ENCODE peak calls at places on chromosomes 16 and 17, in seven cellular contexts. Q, R, Y, M, P, G and A are unnamed samples. For H3K4me1, the result is how much of the 10 kb centered on the place peaks cover.

GRCh38 chr17:9402590-9403199 is 172.9 kb downstream of the STX8 start:
- DNase-seq in R (peak), P (no peak), M (peak), Y (no peak), Q (no peak), G (peak), A (no peak)

GRCh38 chr16:27174798-27175197 is 28.5 kb upstream of the KDM8 start:
- DNase-seq in M (peak), P (no peak), Y (no peak), Q (no peak), G (no peak), R (no peak), A (no peak)

GRCh38 chr17:27576429-27577123 is 54.4 kb upstream of the LGALS9 start:
- DNase-seq in R (peak), Y (no peak), G (no peak), Q (no peak), M (no peak), P (no peak), A (no peak)

GRCh38 chr17:29162909-29163341 is 17.3 kb downstream of the MYO18A start:
- DNase-seq in G (no peak), P (no peak), Q (no peak), Y (no peak), R (no peak), M (no peak), A (no peak)

GRCh38 chr17:45160505-45161287 is 979 bp upstream of the HEXIM2 start:
- DNase-seq in Y (peak), R (peak), M (peak), G (peak), P (no peak), Q (peak), A (peak)

GRCh38 chr17:3892095-3892998 is 506 bp downstream of the CAMKK1 start:
- DNase-seq in P (no peak), Y (peak), G (peak), M (peak), Q (peak), R (peak), A (peak)

GRCh38 chr16:62289230-62289629 is 253.0 kb upstream of the CDH8 start:
- DNase-seq in M (no peak), Y (no peak), P (no peak), R (no peak), G (no peak), Q (no peak), A (no peak)

GRCh38 chr17:55273579-55274370 is 9.0 kb downstream of the HLF start:
- DNase-seq in R (peak), P (no peak), Y (peak), M (no peak), G (peak), Q (peak), A (peak)

GRCh38 chr17:72974605-72975232 is 117.8 kb downstream of the SLC39A11 start:
- DNase-seq in M (no peak), Y (no peak), Q (no peak), R (no peak), G (peak), P (no peak), A (no peak)

GRCh38 chr16:53159781-53160436 is 105.1 kb downstream of the CHD9 start:
- DNase-seq in R (no peak), P (peak), Y (no peak), Q (no peak), M (peak), G (no peak), A (no peak)

GRCh38 chr17:76659928-76660614 is 16.5 kb upstream of the ST6GALNAC1 start:
- DNase-seq in P (no peak), Y (no peak), R (no peak), M (no peak), G (peak), Q (no peak), A (no peak)

GRCh38 chr16:85265161-85265784 is 153.0 kb upstream of the CIBAR2 start:
- DNase-seq in P (no peak), Y (no peak), G (no peak), M (no peak), Q (no peak), R (no peak), A (no peak)

GRCh38 chr16:12323007-12323699 is 346.6 kb downstream of the SNX29 start:
- DNase-seq in P (peak), G (no peak), R (no peak), M (no peak), Q (no peak), Y (no peak), A (no peak)

GRCh38 chr17:59815965-59816364 is 76.8 kb downstream of the TUBD1 start:
- DNase-seq in M (no peak), Q (no peak), R (no peak), Y (no peak), G (no peak), P (no peak), A (no peak)

GRCh38 chr16:12120331-12120981 is 143.9 kb downstream of the SNX29 start:
- DNase-seq in P (no peak), M (no peak), Y (no peak), R (no peak), Q (no peak), G (peak), A (no peak)

GRCh38 chr17:2954898-2955445 is 108.4 kb downstream of the OR1D5 start:
- DNase-seq in P (no peak), R (no peak), M (peak), Q (peak), Y (no peak), G (no peak), A (no peak)

GRCh38 chr16:57899771-57900661 is 70.9 kb downstream of the CNGB1 start:
- DNase-seq in Q (peak), P (no peak), R (peak), G (peak), Y (peak), M (peak), A (peak)

GRCh38 chr16:1789643-1790045 is 3.9 kb downstream of the IGFALS start:
- DNase-seq in Q (no peak), P (no peak), G (no peak), Y (peak), R (no peak), M (no peak), A (no peak)

GRCh38 chr17:36703860-36704266 is 102.5 kb downstream of the MRM1 start:
- DNase-seq in P (no peak), M (peak), Y (peak), R (peak), Q (no peak), G (peak), A (no peak)

GRCh38 chr16:47503936-47504335 is 42.8 kb downstream of the PHKB start:
- DNase-seq in G (no peak), Q (no peak), R (no peak), Y (no peak), P (no peak), M (no peak), A (no peak)

GRCh38 chr16:78434401-78434800 is 334.9 kb downstream of the WWOX start:
- DNase-seq in M (no peak), G (no peak), Y (no peak), Q (no peak), P (no peak), R (no peak), A (no peak)

GRCh38 chr17:37500378-37500777 is 10.7 kb downstream of the DUSP14 start:
- DNase-seq in M (no peak), G (no peak), Q (no peak), P (no peak), Y (no peak), R (no peak), A (no peak)

GRCh38 chr17:17559164-17559563 is 32.3 kb downstream of the PEMT start:
- DNase-seq in G (no peak), Q (no peak), P (no peak), M (no peak), R (no peak), Y (no peak), A (no peak)

GRCh38 chr16:26672206-26672605 is 394.5 kb upstream of the C16orf82 start:
- DNase-seq in M (no peak), G (no peak), Q (no peak), R (no peak), Y (no peak), P (no peak), A (no peak)

DNA sequence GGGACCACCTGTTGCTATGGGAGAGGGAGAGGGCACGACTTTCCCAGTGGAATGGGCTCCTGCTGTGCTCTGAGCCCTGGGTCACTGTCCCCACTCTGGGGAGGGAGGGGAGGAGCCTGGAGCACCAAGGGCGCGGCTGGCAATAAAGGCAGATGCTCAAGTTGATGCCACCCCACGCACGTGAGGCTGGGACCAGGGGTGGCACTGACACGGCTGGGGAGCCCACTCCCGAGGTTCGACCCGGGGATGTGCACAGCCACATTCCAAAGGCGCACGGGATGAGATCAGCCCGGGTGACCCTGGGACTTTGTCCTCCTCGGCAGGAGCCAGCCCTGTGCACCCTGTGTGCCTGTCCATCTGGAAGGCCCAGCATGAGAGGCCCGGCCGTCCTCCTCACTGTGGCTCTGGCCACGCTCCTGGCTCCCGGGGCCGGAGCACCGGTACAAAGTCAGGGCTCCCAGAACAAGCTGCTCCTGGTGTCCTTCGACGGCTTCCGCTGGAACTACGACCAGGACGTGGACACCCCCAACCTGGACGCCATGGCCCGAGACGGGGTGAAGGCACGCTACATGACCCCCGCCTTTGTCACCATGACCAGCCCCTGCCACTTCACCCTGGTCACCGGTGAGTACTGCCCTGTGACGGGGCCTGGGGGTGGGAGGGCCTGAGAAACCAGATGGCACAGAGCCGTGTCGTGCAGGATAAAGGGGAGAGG is at the start of gene ENPP7:
- DNase-seq in P (no peak), M (no peak), R (no peak), Q (no peak), G (no peak), Y (no peak), A (no peak)
- TF ChIP-seq POLR2A in P (no peak), M (no peak), R (no peak), Q (no peak), G (no peak), Y (no peak), A (no peak)

DNA sequence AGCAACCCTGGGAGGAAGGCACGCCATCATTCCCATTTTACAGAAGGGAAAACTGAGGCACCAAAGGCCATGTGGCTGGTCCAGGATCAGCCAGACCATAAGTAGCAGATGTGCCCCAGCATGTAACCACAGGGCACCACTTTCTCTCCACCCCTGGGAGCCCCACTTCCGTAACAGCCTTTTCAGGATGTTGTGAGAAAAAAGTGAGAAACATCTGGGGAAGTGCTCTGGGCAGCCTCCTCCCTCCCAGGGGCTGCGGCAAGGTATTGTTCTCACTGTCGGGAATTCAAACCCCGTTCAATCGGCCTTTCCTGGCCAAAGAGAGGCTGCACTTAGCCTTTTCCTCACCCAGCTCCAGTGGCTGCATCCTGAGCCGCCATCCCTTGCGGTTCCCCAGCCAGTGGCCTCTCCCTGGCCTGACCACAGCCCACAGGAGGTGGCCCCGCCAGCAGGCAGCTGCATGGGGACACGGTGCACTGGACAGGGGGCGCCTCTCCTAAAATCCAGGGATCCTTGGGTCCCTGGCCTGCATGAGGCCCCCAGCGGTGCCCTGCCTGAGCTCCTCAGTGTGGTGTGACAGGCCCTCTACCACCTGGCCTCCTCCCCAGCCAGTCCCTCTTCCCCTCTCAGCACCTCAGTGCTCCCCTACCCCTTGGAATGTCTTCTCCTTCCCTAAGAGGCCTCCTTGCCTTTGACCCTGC is 5.7 kb upstream of the CDH5 start:
- DNase-seq in Q (no peak), R (no peak), G (no peak), Y (no peak), M (no peak), P (no peak), A (no peak)
- H3K4me1 ChIP-seq in Q (under half), R (under half), G (under half), Y (under half), M (under half), P (under half), A (under half)

GRCh38 chr16:75250809-75251279 is 580 bp downstream of the BCAR1 start:
- DNase-seq in Y (peak), P (no peak), Q (peak), R (no peak), G (peak), M (peak), A (no peak)
- TF ChIP-seq POLR2A in Y (no peak), P (no peak), Q (no peak), R (no peak), G (peak), M (no peak), A (no peak)

DNA sequence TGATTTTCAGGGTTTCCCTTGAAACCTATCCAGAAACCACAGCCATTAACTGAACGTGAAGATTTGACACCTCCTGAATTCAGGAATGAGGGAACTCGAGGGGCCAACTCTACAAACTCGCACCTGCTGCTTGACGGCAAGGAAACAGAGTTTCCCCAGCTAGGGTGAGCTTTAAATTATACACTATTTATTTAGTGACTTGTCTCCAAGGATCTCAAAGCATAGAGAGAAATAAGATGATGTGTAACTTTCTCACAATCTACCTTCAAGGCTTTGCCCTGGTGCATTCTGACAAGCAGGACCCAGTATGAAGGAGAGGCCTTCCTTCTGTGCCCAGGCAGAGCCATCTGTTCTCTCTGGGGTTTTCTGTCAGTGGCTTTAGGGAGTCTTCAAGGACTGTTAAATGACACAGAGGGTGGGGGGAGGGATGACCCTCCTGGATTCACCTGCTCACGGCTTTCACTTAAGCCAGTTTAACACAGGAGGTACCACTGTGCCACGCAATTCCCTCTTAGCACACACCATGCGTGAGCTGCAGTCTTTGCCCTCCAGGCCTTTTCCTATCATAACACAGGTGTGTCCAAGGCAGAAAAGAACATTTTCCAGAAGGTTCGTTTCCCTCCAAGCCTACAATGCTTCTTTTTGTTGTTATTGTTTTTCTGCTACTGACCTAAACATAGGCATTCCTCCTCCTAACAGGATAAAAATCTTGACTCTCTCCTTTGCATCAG is 1.3 kb downstream of the ZFHX3 start:
- DNase-seq in P (no peak), Q (no peak), R (no peak), Y (no peak), M (no peak), G (no peak), A (no peak)
- H3K4me1 ChIP-seq in P (under half), Q (under half), R (under half), Y (under half), M (half or more), G (under half), A (under half)

GRCh38 chr17:64171041-64171440 is 41.1 kb upstream of the ERN1 start:
- DNase-seq in P (no peak), Y (no peak), M (no peak), R (no peak), G (no peak), Q (no peak), A (no peak)
- TF ChIP-seq POLR2A in P (no peak), Y (no peak), M (no peak), R (no peak), G (no peak), Q (no peak), A (no peak)

DNA sequence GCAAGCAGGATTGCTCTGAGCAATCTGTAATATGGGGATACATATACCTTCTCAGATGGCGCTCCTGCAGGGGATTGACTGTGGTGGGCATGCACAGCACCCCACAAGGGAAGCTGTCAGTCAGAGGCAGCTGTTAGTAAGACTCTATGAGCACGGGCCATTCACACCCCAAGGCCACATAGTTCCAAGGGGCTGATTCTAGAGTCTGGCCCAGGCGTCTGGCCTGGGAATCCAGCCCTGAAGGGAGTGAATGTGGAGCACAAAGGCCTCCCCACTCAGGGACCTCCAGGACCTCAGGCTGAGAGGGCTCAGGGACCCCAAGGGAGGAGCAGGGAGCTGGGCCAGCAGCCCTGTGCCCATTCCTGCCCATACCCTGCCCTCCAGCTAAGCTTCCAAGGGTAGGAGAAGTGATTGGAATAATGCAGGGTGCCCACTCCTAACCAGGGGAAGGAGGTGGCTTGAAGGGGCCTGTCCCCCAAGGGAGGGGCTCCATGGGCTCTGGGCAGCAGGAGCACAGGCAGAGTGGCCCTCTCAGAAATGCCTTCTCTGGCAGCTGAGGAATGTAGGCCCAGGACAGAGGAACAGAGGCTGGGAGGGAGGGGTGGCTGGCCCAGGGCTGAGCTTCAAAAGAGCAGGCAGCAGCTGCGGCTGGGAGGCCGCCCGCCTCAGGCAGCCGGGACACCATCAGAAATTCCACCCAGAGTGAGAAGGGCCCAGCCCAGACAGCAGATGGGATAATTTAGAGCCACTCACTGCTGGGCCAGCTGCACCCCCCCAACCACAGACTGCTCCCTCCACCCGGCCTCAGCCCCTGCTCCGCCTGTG is 48.9 kb upstream of the MRPS23 start:
- DNase-seq in Q (peak), R (peak), M (no peak), Y (peak), P (no peak), G (peak), A (peak)
- H3K4me1 ChIP-seq in Q (half or more), R (under half), M (half or more), Y (under half), P (under half), G (half or more), A (under half)

GRCh38 chr17:41518789-41519449 is at the start of gene KRT15:
- DNase-seq in M (no peak), Y (no peak), P (no peak), G (no peak), R (no peak), Q (no peak), A (peak)
- TF ChIP-seq POLR2A in M (no peak), Y (no peak), P (no peak), G (no peak), R (no peak), Q (no peak), A (peak)

GRCh38 chr17:50064253-50064991 is 8.5 kb downstream of the ITGA3 start:
- DNase-seq in R (peak), G (peak), P (no peak), M (peak), Q (no peak), Y (peak), A (peak)
- H3K4me1 ChIP-seq in R (under half), G (half or more), P (under half), M (half or more), Q (half or more), Y (under half), A (under half)